ENCODE peak calls at places on chromosome 16, in eight cellular contexts. One of them, this sample, is unnamed.

GRCh38 chr16:72769876-72770275 is 278.1 kb downstream of the ZFHX3 start:
- DNase-seq in tibial nerve: no peak
- DNase-seq in GM23338: no peak
- DNase-seq in esophagus squamous epithelium: no peak
- DNase-seq in H1: no peak
- DNase-seq in RWPE2: no peak
- DNase-seq in heart left ventricle: no peak
- DNase-seq in fibroblast of pulmonary artery: peak; percentile 16
- DNase-seq in this sample: no peak

GRCh38 chr16:84774810-84775209 is 45.0 kb upstream of the CRISPLD2 start:
- DNase-seq in fibroblast of pulmonary artery: peak; percentile 96
- DNase-seq in heart left ventricle: no peak
- DNase-seq in tibial nerve: peak; percentile 41
- DNase-seq in GM23338: no peak
- DNase-seq in H1: no peak
- DNase-seq in esophagus squamous epithelium: no peak
- DNase-seq in RWPE2: no peak
- DNase-seq in this sample: no peak

GRCh38 chr16:27107185-27107592 is 40.5 kb downstream of the C16orf82 start:
- DNase-seq in fibroblast of pulmonary artery: no peak
- DNase-seq in GM23338: peak; percentile 37
- DNase-seq in RWPE2: no peak
- DNase-seq in esophagus squamous epithelium: no peak
- DNase-seq in tibial nerve: no peak
- DNase-seq in heart left ventricle: no peak
- DNase-seq in H1: no peak
- DNase-seq in this sample: no peak

GRCh38 chr16:47643610-47644009 is 182.5 kb downstream of the PHKB start:
- DNase-seq in esophagus squamous epithelium: no peak
- DNase-seq in heart left ventricle: no peak
- DNase-seq in GM23338: no peak
- DNase-seq in RWPE2: no peak
- DNase-seq in fibroblast of pulmonary artery: no peak
- DNase-seq in tibial nerve: no peak
- DNase-seq in H1: no peak
- DNase-seq in this sample: no peak

GRCh38 chr16:78985736-78986605 is 614.6 kb downstream of the MAF start:
- DNase-seq in RWPE2: no peak
- DNase-seq in H1: no peak
- DNase-seq in GM23338: no peak
- DNase-seq in fibroblast of pulmonary artery: no peak
- DNase-seq in tibial nerve: no peak
- DNase-seq in heart left ventricle: no peak
- DNase-seq in esophagus squamous epithelium: no peak
- DNase-seq in this sample: no peak

GRCh38 chr16:84247341-84247740 is 7.5 kb upstream of the KCNG4 start:
- DNase-seq in tibial nerve: no peak
- DNase-seq in heart left ventricle: no peak
- DNase-seq in esophagus squamous epithelium: no peak
- DNase-seq in GM23338: no peak
- DNase-seq in fibroblast of pulmonary artery: no peak
- DNase-seq in RWPE2: no peak
- DNase-seq in H1: no peak
- DNase-seq in this sample: no peak

GRCh38 chr16:60214321-60214720 is 1480.2 kb upstream of the GOT2 start:
- DNase-seq in GM23338: no peak
- DNase-seq in heart left ventricle: no peak
- DNase-seq in RWPE2: no peak
- DNase-seq in fibroblast of pulmonary artery: no peak
- DNase-seq in H1: no peak
- DNase-seq in tibial nerve: no peak
- DNase-seq in esophagus squamous epithelium: no peak
- DNase-seq in this sample: no peak

GRCh38 chr16:79754081-79754872 is 153.7 kb upstream of the MAF start:
- DNase-seq in esophagus squamous epithelium: no peak
- DNase-seq in H1: no peak
- DNase-seq in tibial nerve: no peak
- DNase-seq in RWPE2: no peak
- DNase-seq in fibroblast of pulmonary artery: peak; percentile 39
- DNase-seq in GM23338: no peak
- DNase-seq in heart left ventricle: no peak
- DNase-seq in this sample: no peak

GRCh38 chr16:68013440-68013839 is 2.3 kb downstream of the DPEP2NB start:
- DNase-seq in esophagus squamous epithelium: no peak
- DNase-seq in fibroblast of pulmonary artery: peak; percentile 40
- DNase-seq in heart left ventricle: no peak
- DNase-seq in RWPE2: no peak
- DNase-seq in H1: no peak
- DNase-seq in GM23338: no peak
- DNase-seq in tibial nerve: no peak
- DNase-seq in this sample: no peak

GRCh38 chr16:8958344-8958808 is 5.3 kb downstream of the USP7 start:
- DNase-seq in H1: no peak
- DNase-seq in fibroblast of pulmonary artery: peak; percentile 40
- DNase-seq in RWPE2: no peak
- DNase-seq in heart left ventricle: peak; percentile 59
- DNase-seq in GM23338: no peak
- DNase-seq in esophagus squamous epithelium: no peak
- DNase-seq in tibial nerve: no peak
- DNase-seq in this sample: no peak

GRCh38 chr16:55539488-55539887 is 27.0 kb upstream of the CAPNS2 start:
- DNase-seq in RWPE2: no peak
- DNase-seq in esophagus squamous epithelium: no peak
- DNase-seq in tibial nerve: no peak
- DNase-seq in GM23338: no peak
- DNase-seq in fibroblast of pulmonary artery: no peak
- DNase-seq in H1: no peak
- DNase-seq in heart left ventricle: no peak
- DNase-seq in this sample: no peak

GRCh38 chr16:8867483-8868271 is 1.1 kb downstream of the CARHSP1 start:
- DNase-seq in esophagus squamous epithelium: no peak
- DNase-seq in heart left ventricle: peak; percentile 67
- DNase-seq in tibial nerve: peak; percentile 56
- DNase-seq in GM23338: no peak
- DNase-seq in fibroblast of pulmonary artery: no peak
- DNase-seq in H1: no peak
- DNase-seq in RWPE2: no peak
- DNase-seq in this sample: no peak

GRCh38 chr16:68718596-68718995 is 18.5 kb upstream of the CDH1 start:
- DNase-seq in fibroblast of pulmonary artery: no peak
- DNase-seq in RWPE2: no peak
- DNase-seq in GM23338: no peak
- DNase-seq in tibial nerve: no peak
- DNase-seq in H1: no peak
- DNase-seq in heart left ventricle: no peak
- DNase-seq in esophagus squamous epithelium: no peak
- DNase-seq in this sample: no peak

GRCh38 chr16:80263848-80264694 is 276.7 kb upstream of the DYNLRB2 start:
- DNase-seq in H1: no peak
- DNase-seq in fibroblast of pulmonary artery: no peak
- DNase-seq in heart left ventricle: no peak
- DNase-seq in tibial nerve: no peak
- DNase-seq in GM23338: no peak
- DNase-seq in RWPE2: no peak
- DNase-seq in esophagus squamous epithelium: no peak
- DNase-seq in this sample: no peak

GRCh38 chr16:78205506-78205905 is 106.1 kb downstream of the WWOX start:
- DNase-seq in H1: no peak
- DNase-seq in tibial nerve: no peak
- DNase-seq in heart left ventricle: no peak
- DNase-seq in esophagus squamous epithelium: no peak
- DNase-seq in GM23338: no peak
- DNase-seq in RWPE2: no peak
- DNase-seq in fibroblast of pulmonary artery: no peak
- DNase-seq in this sample: no peak

GRCh38 chr16:49921791-49922456 is 66.0 kb upstream of the ZNF423 start:
- DNase-seq in esophagus squamous epithelium: no peak
- DNase-seq in tibial nerve: peak; percentile 24
- DNase-seq in heart left ventricle: peak; percentile 62
- DNase-seq in RWPE2: no peak
- DNase-seq in fibroblast of pulmonary artery: peak; percentile 62
- DNase-seq in H1: peak; percentile 63
- DNase-seq in GM23338: peak; percentile 90
- DNase-seq in this sample: peak; percentile 72

GRCh38 chr16:47887496-47887895 is 268.3 kb downstream of the ABCC12 start:
- DNase-seq in heart left ventricle: no peak
- DNase-seq in tibial nerve: no peak
- DNase-seq in fibroblast of pulmonary artery: peak; percentile 35
- DNase-seq in RWPE2: peak; percentile 79
- DNase-seq in GM23338: peak; percentile 62
- DNase-seq in H1: peak; percentile 63
- DNase-seq in esophagus squamous epithelium: no peak
- DNase-seq in this sample: no peak

GRCh38 chr16:8848939-8849391 is 19.8 kb downstream of the CARHSP1 start:
- DNase-seq in GM23338: no peak
- DNase-seq in fibroblast of pulmonary artery: no peak
- DNase-seq in tibial nerve: no peak
- DNase-seq in esophagus squamous epithelium: no peak
- DNase-seq in RWPE2: peak; percentile 91
- DNase-seq in heart left ventricle: no peak
- DNase-seq in H1: no peak
- DNase-seq in this sample: peak; percentile 76

GRCh38 chr16:84786605-84787302 is 33.0 kb upstream of the CRISPLD2 start:
- DNase-seq in fibroblast of pulmonary artery: no peak
- DNase-seq in GM23338: no peak
- DNase-seq in H1: no peak
- DNase-seq in tibial nerve: no peak
- DNase-seq in RWPE2: no peak
- DNase-seq in esophagus squamous epithelium: no peak
- DNase-seq in heart left ventricle: no peak
- DNase-seq in this sample: no peak

GRCh38 chr16:88843256-88843655 is 13.5 kb downstream of the GALNS start:
- DNase-seq in heart left ventricle: no peak
- DNase-seq in tibial nerve: no peak
- DNase-seq in esophagus squamous epithelium: no peak
- DNase-seq in H1: no peak
- DNase-seq in GM23338: no peak
- DNase-seq in RWPE2: no peak
- DNase-seq in fibroblast of pulmonary artery: no peak
- DNase-seq in this sample: no peak

GRCh38 chr16:88842806-88843205 is 13.9 kb downstream of the GALNS start:
- DNase-seq in heart left ventricle: no peak
- DNase-seq in esophagus squamous epithelium: no peak
- DNase-seq in tibial nerve: no peak
- DNase-seq in GM23338: no peak
- DNase-seq in fibroblast of pulmonary artery: no peak
- DNase-seq in RWPE2: no peak
- DNase-seq in H1: no peak
- DNase-seq in this sample: no peak

GRCh38 chr16:88846088-88846487 is 10.7 kb downstream of the GALNS start:
- DNase-seq in heart left ventricle: no peak
- DNase-seq in H1: no peak
- DNase-seq in RWPE2: no peak
- DNase-seq in tibial nerve: no peak
- DNase-seq in esophagus squamous epithelium: no peak
- DNase-seq in GM23338: no peak
- DNase-seq in fibroblast of pulmonary artery: no peak
- DNase-seq in this sample: no peak

GRCh38 chr16:88842308-88842756 is 14.4 kb downstream of the GALNS start:
- DNase-seq in H1: no peak
- DNase-seq in tibial nerve: no peak
- DNase-seq in RWPE2: no peak
- DNase-seq in heart left ventricle: no peak
- DNase-seq in GM23338: no peak
- DNase-seq in esophagus squamous epithelium: no peak
- DNase-seq in fibroblast of pulmonary artery: no peak
- DNase-seq in this sample: no peak

GRCh38 chr16:88844412-88845118 is 12.2 kb downstream of the GALNS start:
- DNase-seq in esophagus squamous epithelium: no peak
- DNase-seq in H1: no peak
- DNase-seq in tibial nerve: no peak
- DNase-seq in heart left ventricle: no peak
- DNase-seq in fibroblast of pulmonary artery: no peak
- DNase-seq in RWPE2: no peak
- DNase-seq in GM23338: peak; percentile 60
- DNase-seq in this sample: no peak
- TF ChIP-seq CTCF in esophagus squamous epithelium: no peak
- TF ChIP-seq CTCF in H1: peak; percentile 35
- TF ChIP-seq CTCF in tibial nerve: no peak
- TF ChIP-seq CTCF in heart left ventricle: no peak
- TF ChIP-seq CTCF in fibroblast of pulmonary artery: no peak
- TF ChIP-seq CTCF in RWPE2: peak; percentile 9
- TF ChIP-seq CTCF in GM23338: peak; percentile 32
- TF ChIP-seq CTCF in this sample: no peak

GRCh38 chr16:86577314-86577971 is 906 bp upstream of the FOXL1 start:
- DNase-seq in fibroblast of pulmonary artery: no peak
- DNase-seq in GM23338: peak; percentile 62
- DNase-seq in heart left ventricle: no peak
- DNase-seq in H1: no peak
- DNase-seq in RWPE2: no peak
- DNase-seq in tibial nerve: no peak
- DNase-seq in esophagus squamous epithelium: no peak
- DNase-seq in this sample: no peak
- H3K4me3 ChIP-seq in fibroblast of pulmonary artery: peak overlapping the region; percentile 66
- H3K4me3 ChIP-seq in GM23338: peak overlapping the region; percentile 75
- H3K4me3 ChIP-seq in heart left ventricle: peak overlapping the region; percentile 42
- H3K4me3 ChIP-seq in H1: peak overlapping the region; percentile 18
- H3K4me3 ChIP-seq in RWPE2: peak overlapping the region; percentile 76
- H3K4me3 ChIP-seq in tibial nerve: no peak overlapping the region
- H3K4me3 ChIP-seq in esophagus squamous epithelium: no peak overlapping the region
- H3K4me3 ChIP-seq in this sample: no peak overlapping the region

GRCh38 chr16:5502944-5503343 is 405.3 kb upstream of the EEF2KMT start:
- DNase-seq in H1: no peak
- DNase-seq in tibial nerve: no peak
- DNase-seq in esophagus squamous epithelium: no peak
- DNase-seq in RWPE2: no peak
- DNase-seq in fibroblast of pulmonary artery: no peak
- DNase-seq in heart left ventricle: no peak
- DNase-seq in GM23338: no peak
- DNase-seq in this sample: no peak

GRCh38 chr16:5504028-5504758 is 406.6 kb upstream of the EEF2KMT start:
- DNase-seq in tibial nerve: no peak
- DNase-seq in RWPE2: no peak
- DNase-seq in H1: no peak
- DNase-seq in GM23338: no peak
- DNase-seq in fibroblast of pulmonary artery: no peak
- DNase-seq in esophagus squamous epithelium: no peak
- DNase-seq in heart left ventricle: peak; percentile 31
- DNase-seq in this sample: no peak

GRCh38 chr16:5500526-5500925 is 402.9 kb upstream of the EEF2KMT start:
- DNase-seq in tibial nerve: no peak
- DNase-seq in RWPE2: no peak
- DNase-seq in heart left ventricle: no peak
- DNase-seq in fibroblast of pulmonary artery: no peak
- DNase-seq in GM23338: no peak
- DNase-seq in H1: no peak
- DNase-seq in esophagus squamous epithelium: no peak
- DNase-seq in this sample: no peak

GRCh38 chr16:5505093-5505887 is 407.7 kb upstream of the EEF2KMT start:
- DNase-seq in RWPE2: no peak
- DNase-seq in heart left ventricle: no peak
- DNase-seq in H1: no peak
- DNase-seq in esophagus squamous epithelium: no peak
- DNase-seq in tibial nerve: no peak
- DNase-seq in fibroblast of pulmonary artery: no peak
- DNase-seq in GM23338: no peak
- DNase-seq in this sample: no peak

GRCh38 chr16:5502467-5502869 is 404.9 kb upstream of the EEF2KMT start:
- DNase-seq in H1: peak; percentile 39
- DNase-seq in esophagus squamous epithelium: no peak
- DNase-seq in tibial nerve: no peak
- DNase-seq in fibroblast of pulmonary artery: no peak
- DNase-seq in RWPE2: no peak
- DNase-seq in heart left ventricle: no peak
- DNase-seq in GM23338: peak; percentile 76
- DNase-seq in this sample: no peak
- TF ChIP-seq CTCF in H1: peak; percentile 93
- TF ChIP-seq CTCF in esophagus squamous epithelium: no peak
- TF ChIP-seq CTCF in tibial nerve: no peak
- TF ChIP-seq CTCF in fibroblast of pulmonary artery: no peak
- TF ChIP-seq CTCF in RWPE2: peak; percentile 29
- TF ChIP-seq CTCF in heart left ventricle: peak; percentile 8
- TF ChIP-seq CTCF in GM23338: peak; percentile 86
- TF ChIP-seq CTCF in this sample: peak; percentile 30

GRCh38 chr16:51150894-51151320 is at the start of gene SALL1:
- DNase-seq in heart left ventricle: no peak
- DNase-seq in tibial nerve: no peak
- DNase-seq in RWPE2: no peak
- DNase-seq in H1: no peak
- DNase-seq in fibroblast of pulmonary artery: peak; percentile 14
- DNase-seq in esophagus squamous epithelium: no peak
- DNase-seq in GM23338: no peak
- DNase-seq in this sample: no peak
- H3K4me3 ChIP-seq in heart left ventricle: peak within 1 kb of the TSS; percentile 45
- H3K4me3 ChIP-seq in tibial nerve: peak within 1 kb of the TSS; percentile 32
- H3K4me3 ChIP-seq in RWPE2: peak within 1 kb of the TSS; percentile 9
- H3K4me3 ChIP-seq in H1: peak within 1 kb of the TSS; percentile 92
- H3K4me3 ChIP-seq in fibroblast of pulmonary artery: peak within 1 kb of the TSS; percentile 67
- H3K4me3 ChIP-seq in esophagus squamous epithelium: peak within 1 kb of the TSS; percentile 64
- H3K4me3 ChIP-seq in GM23338: peak within 1 kb of the TSS; percentile 94
- H3K4me3 ChIP-seq in this sample: peak within 1 kb of the TSS; percentile 38

This sample was measured in adrenal gland.